ENCODE peak calls at places on chromosome X, in six cellular contexts. I, Z, U, S, C and G are unnamed samples.
A peak's percentile ranks its signal among the peaks of the same experiment; 100 is the strongest.

GRCh38 chrX:111876646-111877045 is 665 bp downstream of the TRPC5OS start:
- DNase-seq in Z (no peak), I (no peak), U (no peak), C (no peak), S (no peak), G (no peak)

GRCh38 chrX:137423241-137423640 is 142.7 kb upstream of the ZIC3 start:
- DNase-seq in C (no peak), U (no peak), I (no peak), Z (no peak), S (no peak), G (no peak)

GRCh38 chrX:9538544-9539045 is 73.7 kb downstream of the TBL1X start:
- DNase-seq in U (no peak), Z (no peak), I (no peak), S (no peak), C (no peak), G (no peak)

GRCh38 chrX:108219949-108220601 is 128.5 kb downstream of the ATG4A start:
- DNase-seq in I (no peak), Z (no peak), S (no peak), C (no peak), U (no peak), G (no peak)

GRCh38 chrX:20382518-20383291 is 116.0 kb upstream of the RPS6KA3 start:
- DNase-seq in C (no peak), Z (no peak), U (no peak), S (no peak), I (peak; percentile 48), G (no peak)

GRCh38 chrX:150833454-150834056 is 64.9 kb downstream of the CD99L2 start:
- DNase-seq in U (no peak), Z (no peak), S (no peak), I (no peak), C (no peak), G (no peak)

GRCh38 chrX:81537723-81538122 is 335.8 kb downstream of the SH3BGRL start:
- DNase-seq in U (no peak), Z (no peak), S (no peak), C (no peak), I (no peak), G (no peak)

GRCh38 chrX:24019448-24019847 is 7.5 kb downstream of the KLHL15 start:
- DNase-seq in I (no peak), S (no peak), Z (no peak), U (no peak), C (no peak), G (no peak)

GRCh38 chrX:102517331-102517730 is 792 bp upstream of the TMSB15A start:
- DNase-seq in U (peak; percentile 56), Z (no peak), C (no peak), S (no peak), I (peak; percentile 2), G (no peak)

GRCh38 chrX:22674947-22675346 is 324.8 kb upstream of the DDX53 start:
- DNase-seq in Z (no peak), U (no peak), C (no peak), I (peak; percentile 2), S (no peak), G (no peak)

GRCh38 chrX:153927936-153928760 is 2.1 kb upstream of the ARHGAP4 start:
- DNase-seq in I (peak; percentile 98), S (peak; percentile 98), U (peak; percentile 99), Z (peak; percentile 98), C (peak; percentile 97), G (peak; percentile 83)

GRCh38 chrX:136065044-136065671 is 79.9 kb downstream of the SLC9A6 start:
- DNase-seq in I (peak; percentile 72), Z (peak; percentile 70), U (peak; percentile 60), C (peak; percentile 50), S (no peak), G (no peak)

GRCh38 chrX:134736351-134736750 is 78.1 kb upstream of the PLAC1 start:
- DNase-seq in I (no peak), S (no peak), Z (no peak), C (no peak), U (no peak), G (no peak)

GRCh38 chrX:13194291-13195103 is 125.4 kb downstream of the ATXN3L start:
- DNase-seq in S (no peak), I (peak; percentile 4), U (no peak), C (no peak), Z (no peak), G (no peak)

GRCh38 chrX:54182864-54183613 is at the start of gene FAM120C:
- DNase-seq in C (peak; percentile 68), I (peak; percentile 73), Z (peak; percentile 84), U (peak; percentile 84), S (peak; percentile 82), G (peak; percentile 41)

GRCh38 chrX:34624416-34624815 is 32.7 kb downstream of the TMEM47 start:
- DNase-seq in S (no peak), Z (no peak), I (no peak), C (no peak), U (no peak), G (no peak)

GRCh38 chrX:14030248-14030592 is 528 bp upstream of the GEMIN8 start:
- DNase-seq in C (no peak), U (peak; percentile 20), I (peak; percentile 54), S (no peak), Z (no peak), G (no peak)

GRCh38 chrX:121308276-121308805 is 260.9 kb downstream of the GLUD2 start:
- DNase-seq in S (no peak), I (peak; percentile 55), C (no peak), U (peak; percentile 38), Z (no peak), G (no peak)

GRCh38 chrX:136540226-136540625 is 8.2 kb downstream of the VGLL1 start:
- DNase-seq in I (no peak), U (no peak), Z (no peak), S (no peak), C (no peak), G (no peak)

GRCh38 chrX:123869488-123869887 is 9.6 kb downstream of the XIAP start:
- DNase-seq in C (no peak), S (no peak), Z (no peak), I (peak; percentile 16), U (no peak), G (no peak)

GRCh38 chrX:150254909-150255308 is 108.2 kb upstream of the MAMLD1 start:
- DNase-seq in S (no peak), C (no peak), I (no peak), Z (no peak), U (no peak), G (no peak)

GRCh38 chrX:150162141-150162540 is 201.0 kb upstream of the MAMLD1 start:
- DNase-seq in S (no peak), C (no peak), Z (no peak), I (peak; percentile 56), U (no peak), G (no peak)

GRCh38 chrX:65706041-65706828 is 38.8 kb downstream of the MSN start:
- DNase-seq in C (no peak), S (no peak), U (peak; percentile 17), I (peak; percentile 85), Z (no peak), G (peak; percentile 34)

GRCh38 chrX:11398785-11399184 is 105.6 kb downstream of the AMELX start:
- DNase-seq in U (no peak), C (no peak), Z (no peak), S (no peak), I (no peak), G (no peak)

DNA sequence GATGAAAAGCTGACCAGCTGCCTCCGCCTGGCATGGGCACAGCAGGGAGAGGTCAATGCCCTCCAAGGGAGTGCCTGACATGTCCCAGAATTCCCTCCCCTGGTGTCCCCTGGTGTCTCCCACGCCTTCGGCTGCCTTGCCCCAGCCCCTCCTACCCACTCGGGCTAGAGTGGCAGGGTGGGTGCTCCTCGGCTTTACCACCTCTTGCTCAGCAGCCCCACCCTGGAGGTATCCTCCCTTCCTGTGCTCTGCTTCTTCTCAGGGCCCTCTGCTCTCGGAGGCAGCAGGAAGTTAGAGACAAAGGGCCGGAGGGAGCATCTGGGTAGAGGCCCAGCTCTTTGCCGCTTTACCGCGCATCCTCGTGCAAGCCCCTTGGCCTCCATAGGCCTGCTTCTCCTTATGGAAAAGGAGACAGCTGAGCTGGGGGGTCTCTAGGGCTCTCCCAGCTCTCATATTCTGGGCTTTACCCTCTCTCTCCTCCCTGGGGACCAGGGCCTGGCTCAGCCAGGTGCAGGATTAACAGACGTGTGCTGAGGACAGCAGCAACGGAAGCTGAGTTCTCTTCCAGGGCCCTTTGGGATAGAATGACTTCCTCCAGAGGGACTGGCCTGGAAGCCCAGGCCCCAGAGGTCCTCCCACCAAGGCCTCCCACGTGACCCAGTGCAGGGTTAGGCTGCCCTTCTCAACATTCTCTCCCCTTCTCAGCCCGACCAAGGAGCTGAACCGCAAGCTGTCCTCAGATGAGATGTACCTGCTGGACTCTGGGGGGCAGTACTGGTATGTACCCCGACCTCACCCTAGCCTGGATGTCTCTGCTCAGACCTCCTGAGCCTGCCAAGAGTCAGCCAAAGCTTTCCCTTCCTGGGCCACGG is 17.2 kb downstream of the XPNPEP2 start:
- DNase-seq in Z (no peak), S (no peak), C (no peak), U (no peak), I (no peak), G (no peak)
- TF ChIP-seq CTCF in Z (no peak), S (no peak), C (no peak), U (no peak), I (no peak), G (no peak)

DNA sequence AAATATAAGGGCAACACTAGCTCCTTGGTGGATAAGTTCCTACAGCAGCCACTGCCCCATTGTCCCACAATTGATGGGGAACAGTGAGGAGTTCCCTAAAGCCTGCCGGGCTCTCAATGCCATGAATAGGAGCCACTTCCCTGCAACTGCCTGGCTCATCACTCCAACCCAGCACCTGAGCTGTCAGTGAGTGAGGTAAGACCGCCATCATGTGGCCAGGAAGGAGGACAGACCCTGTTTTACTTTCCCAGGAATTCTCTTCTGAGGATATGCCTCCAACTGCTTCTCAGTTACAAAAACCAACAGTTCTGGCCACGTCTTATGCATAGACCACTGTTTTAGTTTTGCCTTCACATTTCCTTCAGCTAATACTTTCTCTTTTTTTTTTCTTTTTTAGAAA is 45.5 kb downstream of the SRPX start:
- DNase-seq in C (no peak), S (no peak), Z (no peak), U (peak; percentile 72), I (peak; percentile 60), G (no peak)
- TF ChIP-seq CTCF in C (peak; percentile 32), S (no peak), Z (no peak), U (peak; percentile 67), I (peak; percentile 70), G (no peak)

DNA sequence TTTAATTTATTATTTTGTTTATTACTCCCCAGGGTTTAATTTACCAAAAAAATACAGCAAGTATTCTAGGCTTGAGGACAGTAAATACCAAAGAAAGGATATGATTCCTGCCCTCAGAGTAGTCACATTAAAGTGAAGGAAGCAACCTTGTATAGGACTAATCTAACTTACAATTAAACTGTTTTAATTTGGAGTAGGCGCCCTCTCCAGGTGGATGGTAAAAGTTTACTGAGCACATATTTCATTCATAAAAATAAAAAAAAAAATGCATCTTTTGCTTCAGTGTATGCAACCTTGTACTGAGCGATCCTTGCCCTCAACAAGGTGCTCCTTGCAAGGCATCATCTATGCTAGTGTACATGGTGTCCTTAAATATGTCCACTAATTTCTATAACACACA is 72.0 kb upstream of the MAGEB16 start:
- DNase-seq in U (peak; percentile 53), C (no peak), S (no peak), Z (no peak), I (peak; percentile 44), G (no peak)
- TF ChIP-seq CTCF in U (peak; percentile 54), C (no peak), S (no peak), Z (no peak), I (peak; percentile 33), G (no peak)

GRCh38 chrX:132716006-132716405 is 227.2 kb upstream of the MBNL3 start:
- DNase-seq in I (no peak), Z (no peak), U (no peak), S (no peak), C (no peak), G (no peak)
- TF ChIP-seq CTCF in I (peak; percentile 20), Z (no peak), U (peak; percentile 59), S (no peak), C (no peak), G (no peak)

GRCh38 chrX:40468033-40468979 is 112.5 kb upstream of the ATP6AP2 start:
- DNase-seq in S (no peak), U (peak; percentile 66), Z (peak; percentile 61), I (peak; percentile 42), C (peak; percentile 58), G (no peak)
- TF ChIP-seq CTCF in S (peak; percentile 22), U (peak; percentile 49), Z (no peak), I (peak; percentile 43), C (peak; percentile 32), G (no peak)